ENCODE peak calls at places on chromosome 1, in four cellular contexts. S is ascending aorta, P is heart left ventricle, V is PC-9. A is an unnamed sample.

GRCh38 chr1:226772456-226773139 is 33.5 kb upstream of the ITPKB start:
- DNase-seq in S (no peak), P (no peak), V (no peak), A (peak; percentile 54)

GRCh38 chr1:31460027-31460426 is 47.0 kb downstream of the SERINC2 start:
- DNase-seq in S (no peak), P (no peak), V (no peak), A (no peak)

GRCh38 chr1:206967096-206967851 is 3.0 kb downstream of the FCAMR start:
- DNase-seq in S (no peak), P (no peak), V (no peak), A (peak; percentile 44)

GRCh38 chr1:183696981-183697380 is 43.9 kb upstream of the APOBEC4 start:
- DNase-seq in S (no peak), P (no peak), V (no peak), A (no peak)

GRCh38 chr1:26468911-26469310 is 3.3 kb upstream of the HMGN2 start:
- DNase-seq in S (no peak), P (no peak), V (no peak), A (no peak)

GRCh38 chr1:67916439-67916886 is 83.2 kb upstream of the GNG12 start:
- DNase-seq in S (no peak), P (no peak), V (no peak), A (no peak)

GRCh38 chr1:210360852-210361477 is 32.3 kb downstream of the HHAT start:
- DNase-seq in S (no peak), P (no peak), V (no peak), A (no peak)

GRCh38 chr1:112731451-112731850 is 16.3 kb upstream of the PPM1J start:
- DNase-seq in S (no peak), P (no peak), V (no peak), A (no peak)

GRCh38 chr1:209063816-209064664 is 519.5 kb upstream of the CAMK1G start:
- DNase-seq in S (no peak), P (no peak), V (no peak), A (peak; percentile 34)

GRCh38 chr1:111990878-111991760 is 1.7 kb upstream of the KCND3 start:
- DNase-seq in S (no peak), P (peak; percentile 76), V (no peak), A (no peak)

GRCh38 chr1:30479576-30479975 is 243.8 kb downstream of the MATN1 start:
- DNase-seq in S (no peak), P (no peak), V (no peak), A (no peak)

GRCh38 chr1:109134423-109134822 is 20.5 kb downstream of the ELAPOR1 start:
- DNase-seq in S (no peak), P (no peak), V (peak; percentile 28), A (no peak)

GRCh38 chr1:193222079-193222615 is 35.7 kb upstream of the B3GALT2 start:
- DNase-seq in S (no peak), P (no peak), V (no peak), A (no peak)

GRCh38 chr1:160539896-160540858 is 17.1 kb upstream of the SLAMF6 start:
- DNase-seq in S (no peak), P (no peak), V (no peak), A (peak; percentile 74)

GRCh38 chr1:94243665-94244064 is 6.3 kb upstream of the ARHGAP29 start:
- DNase-seq in S (no peak), P (no peak), V (no peak), A (no peak)
- H3K27me3 ChIP-seq in S (no peaks in the 10 kb centered on the region), P (no peaks in the 10 kb centered on the region), V (no peaks in the 10 kb centered on the region), A (peaks cover 1% of the 10 kb centered on the region)

DNA sequence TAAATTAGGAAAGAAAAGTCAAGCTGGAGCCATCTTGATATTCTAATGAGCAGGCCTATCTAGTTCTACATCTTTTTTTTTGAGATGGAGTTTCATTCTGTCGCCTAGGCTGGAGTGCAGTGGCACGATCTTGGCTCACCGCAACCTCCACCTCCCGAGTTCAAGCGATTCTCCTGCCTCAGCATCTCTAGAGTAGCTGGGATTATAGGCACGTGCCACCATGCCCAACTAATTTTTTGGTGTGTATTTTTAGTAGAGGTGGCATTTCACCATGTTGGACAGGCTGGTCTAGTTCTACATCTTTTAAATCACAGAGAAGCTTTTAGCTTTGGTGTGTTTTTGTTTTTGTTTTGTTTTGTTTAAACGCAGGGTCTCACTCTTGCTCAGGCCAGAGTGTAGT is 6.8 kb downstream of the TMEM69 start:
- DNase-seq in S (no peak), P (no peak), V (no peak), A (no peak)
- H3K36me3 ChIP-seq in S (peaks cover 10% of the 10 kb centered on the region), P (peaks cover 39% of the 10 kb centered on the region), V (peaks cover 11% of the 10 kb centered on the region), A (peaks cover 4% of the 10 kb centered on the region)

GRCh38 chr1:85259866-85260345 is 444 bp upstream of the C1orf52 start:
- DNase-seq in S (no peak), P (no peak), V (no peak), A (no peak)
- H3K4me3 ChIP-seq in S (peak overlapping the region; percentile 99), P (peak overlapping the region; percentile 91), V (peak overlapping the region; percentile 82), A (peak overlapping the region; percentile 0)

GRCh38 chr1:154578058-154578418 is 10.5 kb downstream of the CHRNB2 start:
- DNase-seq in S (no peak), P (no peak), V (no peak), A (no peak)

GRCh38 chr1:154577346-154578057 is 9.9 kb downstream of the CHRNB2 start:
- DNase-seq in S (no peak), P (no peak), V (no peak), A (no peak)

GRCh38 chr1:154575147-154575927 is 7.8 kb downstream of the CHRNB2 start:
- DNase-seq in S (no peak), P (no peak), V (no peak), A (no peak)

GRCh38 chr1:154574715-154575114 is 7.1 kb downstream of the CHRNB2 start:
- DNase-seq in S (no peak), P (no peak), V (no peak), A (no peak)

GRCh38 chr1:154575951-154576566 is 8.5 kb downstream of the CHRNB2 start:
- DNase-seq in S (no peak), P (no peak), V (no peak), A (no peak)
- H3K27me3 ChIP-seq in S (no peaks in the 10 kb centered on the region), P (no peaks in the 10 kb centered on the region), V (peaks cover 29% of the 10 kb centered on the region), A (no peaks in the 10 kb centered on the region)

GRCh38 chr1:220884109-220884980 is 5.1 kb downstream of the HLX start:
- DNase-seq in S (no peak), P (no peak), V (no peak), A (no peak)

GRCh38 chr1:220879509-220880366 is 495 bp downstream of the HLX start:
- DNase-seq in S (no peak), P (peak; percentile 83), V (no peak), A (peak; percentile 43)

GRCh38 chr1:220880367-220880680 is 1.1 kb downstream of the HLX start:
- DNase-seq in S (no peak), P (no peak), V (no peak), A (no peak)

GRCh38 chr1:220880726-220881506 is 1.7 kb downstream of the HLX start:
- DNase-seq in S (no peak), P (peak; percentile 86), V (no peak), A (no peak)

GRCh38 chr1:220881918-220882891 is 3.0 kb downstream of the HLX start:
- DNase-seq in S (no peak), P (peak; percentile 71), V (no peak), A (no peak)
- H3K36me3 ChIP-seq in S (peaks cover 10% of the 10 kb centered on the region), P (peaks cover 10% of the 10 kb centered on the region), V (no peaks in the 10 kb centered on the region), A (no peaks in the 10 kb centered on the region)

GRCh38 chr1:157993179-157994080 is at the start of gene KIRREL1:
- DNase-seq in S (no peak), P (peak; percentile 73), V (no peak), A (no peak)
- H3K4me3 ChIP-seq in S (peak within 1 kb of the TSS; percentile 87), P (peak within 1 kb of the TSS; percentile 32), V (peak within 1 kb of the TSS; percentile 97), A (no peak within 1 kb of the TSS)

GRCh38 chr1:48092401-48092800 is 95.2 kb upstream of the TRABD2B start:
- DNase-seq in S (no peak), P (no peak), V (no peak), A (no peak)

GRCh38 chr1:48099011-48099550 is 101.9 kb upstream of the TRABD2B start:
- DNase-seq in S (no peak), P (no peak), V (no peak), A (no peak)

GRCh38 chr1:48089356-48089891 is 92.2 kb upstream of the TRABD2B start:
- DNase-seq in S (no peak), P (no peak), V (no peak), A (no peak)

GRCh38 chr1:48093147-48093546 is 96.0 kb upstream of the TRABD2B start:
- DNase-seq in S (no peak), P (no peak), V (no peak), A (no peak)

GRCh38 chr1:48093696-48094518 is 96.7 kb upstream of the TRABD2B start:
- DNase-seq in S (no peak), P (no peak), V (peak; percentile 65), A (peak; percentile 30)
- H3K27me3 ChIP-seq in S (no peaks in the 10 kb centered on the region), P (peaks cover 30% of the 10 kb centered on the region), V (peaks cover 18% of the 10 kb centered on the region), A (no peaks in the 10 kb centered on the region)

GRCh38 chr1:197156692-197157091 is 10.2 kb upstream of the ASPM start:
- DNase-seq in S (no peak), P (no peak), V (no peak), A (no peak)

GRCh38 chr1:197159461-197159860 is 13.0 kb upstream of the ASPM start:
- DNase-seq in S (no peak), P (no peak), V (no peak), A (no peak)
- H3K36me3 ChIP-seq in S (peaks cover 16% of the 10 kb centered on the region), P (no peaks in the 10 kb centered on the region), V (peaks cover 16% of the 10 kb centered on the region), A (no peaks in the 10 kb centered on the region)